ENCODE peak calls at places on chromosome 5, in nine cellular contexts. B, X, I, U, E, P, O, K and Y are unnamed samples.

GRCh38 chr5:152462021-152462721 is 57.1 kb upstream of the NMUR2 start:
- DNase-seq in B (no peak), X (no peak), I (no peak), U (no peak), E (no peak), P (no peak), O (no peak), K (no peak), Y (no peak)

GRCh38 chr5:92017786-92018185 is 634.7 kb upstream of the ARRDC3 start:
- DNase-seq in B (peak), X (peak), I (peak), U (peak), E (no peak), P (peak), O (no peak), K (peak), Y (peak)

GRCh38 chr5:121315786-121316185 is 535.9 kb upstream of the FTMT start:
- DNase-seq in B (no peak), X (no peak), I (no peak), U (no peak), E (no peak), P (no peak), O (no peak), K (no peak), Y (peak)

GRCh38 chr5:150560401-150561191 is 52.7 kb downstream of the NDST1 start:
- DNase-seq in B (peak), X (peak), I (peak), U (peak), E (peak), P (peak), O (peak), K (peak), Y (peak)

GRCh38 chr5:31366941-31367340 is 165.0 kb downstream of the DROSHA start:
- DNase-seq in B (peak), X (no peak), I (no peak), U (peak), E (no peak), P (no peak), O (no peak), K (no peak), Y (peak)

GRCh38 chr5:40485021-40485998 is 194.4 kb upstream of the PTGER4 start:
- DNase-seq in B (no peak), X (no peak), I (peak), U (no peak), E (no peak), P (no peak), O (no peak), K (no peak), Y (no peak)

GRCh38 chr5:135434591-135435466 is 12.3 kb downstream of the DCANP1 start:
- DNase-seq in B (no peak), X (peak), I (no peak), U (no peak), E (no peak), P (no peak), O (no peak), K (no peak), Y (no peak)

GRCh38 chr5:179794575-179794974 is 789 bp downstream of the LTC4S start:
- DNase-seq in B (no peak), X (no peak), I (no peak), U (no peak), E (no peak), P (no peak), O (no peak), K (no peak), Y (no peak)

GRCh38 chr5:146630467-146630866 is 114.5 kb upstream of the GPR151 start:
- DNase-seq in B (no peak), X (no peak), I (no peak), U (peak), E (no peak), P (no peak), O (no peak), K (no peak), Y (no peak)

GRCh38 chr5:142508027-142508426 is 177.9 kb downstream of the FGF1 start:
- DNase-seq in B (no peak), X (no peak), I (peak), U (no peak), E (no peak), P (no peak), O (no peak), K (no peak), Y (no peak)

GRCh38 chr5:68565427-68565826 is 349.9 kb downstream of the PIK3R1 start:
- DNase-seq in B (no peak), X (no peak), I (no peak), U (no peak), E (no peak), P (no peak), O (no peak), K (no peak), Y (no peak)

GRCh38 chr5:121748690-121749089 is 103.0 kb upstream of the FTMT start:
- DNase-seq in B (no peak), X (no peak), I (peak), U (no peak), E (no peak), P (no peak), O (no peak), K (no peak), Y (no peak)

GRCh38 chr5:37837101-37838032 is 2.5 kb downstream of the GDNF start:
- DNase-seq in B (peak), X (no peak), I (peak), U (peak), E (peak), P (peak), O (peak), K (peak), Y (peak)

GRCh38 chr5:37836173-37837100 is 3.4 kb downstream of the GDNF start:
- DNase-seq in B (peak), X (no peak), I (no peak), U (no peak), E (no peak), P (peak), O (no peak), K (no peak), Y (peak)

GRCh38 chr5:37839441-37840035 is 303 bp downstream of the GDNF start:
- DNase-seq in B (no peak), X (no peak), I (peak), U (peak), E (no peak), P (peak), O (peak), K (peak), Y (peak)

GRCh38 chr5:37838933-37839341 is 904 bp downstream of the GDNF start:
- DNase-seq in B (peak), X (no peak), I (peak), U (no peak), E (no peak), P (no peak), O (no peak), K (no peak), Y (no peak)

GRCh38 chr5:37838152-37838932 is 1.5 kb downstream of the GDNF start:
- DNase-seq in B (peak), X (no peak), I (peak), U (no peak), E (no peak), P (no peak), O (no peak), K (no peak), Y (peak)
- TF ChIP-seq CTCF in B (no peak), X (peak), I (no peak), U (peak), E (no peak), P (peak), O (no peak), K (peak), Y (no peak)

DNA sequence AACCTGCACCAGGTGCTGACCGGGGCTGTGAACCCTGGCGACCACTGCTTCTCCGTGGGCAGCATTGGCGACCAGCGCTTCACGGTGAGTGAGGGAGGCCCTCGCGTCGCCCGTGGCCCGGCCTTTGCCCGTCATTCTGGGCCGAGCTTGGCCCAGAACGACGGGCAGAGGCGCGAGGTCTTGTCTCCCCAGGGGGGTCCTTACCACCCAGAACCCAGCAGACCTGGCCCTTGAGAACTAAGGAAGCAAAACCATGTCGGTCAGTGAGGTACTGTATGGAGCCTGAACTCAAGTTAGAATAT is 637 bp downstream of the DMXL1 start:
- DNase-seq in B (no peak), X (no peak), I (no peak), U (no peak), E (no peak), P (peak), O (peak), K (no peak), Y (no peak)
- H3K4me3 ChIP-seq in B (peak), X (peak), I (peak), U (peak), E (peak), P (peak), O (peak), K (peak), Y (peak)

DNA sequence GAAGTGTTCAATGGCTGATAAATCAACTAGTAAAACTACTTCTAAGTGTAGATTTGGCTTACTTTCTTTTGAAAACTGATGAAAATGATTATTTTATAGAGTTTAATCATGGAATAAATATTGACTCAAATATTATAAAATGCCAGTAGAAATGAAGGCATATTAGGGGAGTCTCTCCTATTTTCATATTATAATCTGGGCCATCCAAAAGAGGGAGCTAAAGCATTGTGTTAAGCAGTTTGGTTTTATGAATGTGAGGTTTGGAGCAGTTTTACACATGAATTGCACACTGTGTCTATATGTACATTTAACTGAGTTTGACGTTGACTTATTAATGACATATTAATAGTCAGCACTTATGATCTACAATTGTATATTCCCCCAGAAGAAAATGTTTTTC is 17.4 kb downstream of the CDH9 start:
- DNase-seq in B (peak), X (no peak), I (peak), U (peak), E (no peak), P (peak), O (no peak), K (no peak), Y (peak)
- TF ChIP-seq CTCF in B (peak), X (no peak), I (peak), U (peak), E (no peak), P (peak), O (no peak), K (peak), Y (no peak)

DNA sequence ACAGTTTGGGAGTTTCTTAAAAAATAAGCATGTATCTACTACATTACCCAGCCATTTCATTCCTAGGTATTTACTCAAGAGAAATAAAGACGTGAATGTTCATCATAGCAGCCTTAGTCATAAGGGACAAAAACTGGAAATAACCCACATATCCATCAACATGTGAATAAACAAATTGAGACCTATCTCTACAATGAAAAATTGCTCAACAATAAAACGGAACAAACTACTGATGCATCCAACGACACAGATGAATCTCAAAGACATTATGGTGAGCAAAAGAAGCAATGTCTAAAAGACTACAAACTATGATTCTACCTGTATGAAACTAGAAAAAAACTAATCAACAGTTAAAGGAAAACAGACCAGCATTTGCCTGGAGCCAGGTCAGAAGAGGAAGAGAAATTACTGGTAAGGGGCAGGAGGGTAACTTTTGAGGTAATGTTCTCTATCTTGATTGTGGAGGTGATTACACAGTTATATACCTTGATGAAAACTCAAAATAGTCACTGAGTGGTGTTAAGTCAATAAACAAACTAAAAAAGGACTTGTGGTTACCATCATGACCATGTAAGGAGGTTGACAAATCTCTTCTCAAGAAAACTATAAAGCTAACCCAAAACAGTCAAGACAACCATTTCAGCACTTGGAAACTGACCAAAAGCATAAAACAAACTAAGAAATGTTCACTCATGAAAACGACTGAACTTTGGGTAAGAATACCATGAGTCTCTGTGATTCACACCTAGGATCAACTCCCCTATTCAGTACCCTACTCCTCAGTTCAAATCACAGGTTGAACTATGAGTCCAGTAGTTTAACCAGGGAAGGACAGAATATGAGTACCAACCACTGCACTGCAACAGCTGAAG is 10.4 kb downstream of the UIMC1 start:
- DNase-seq in B (peak), X (peak), I (no peak), U (peak), E (no peak), P (peak), O (no peak), K (peak), Y (peak)
- H3K4me3 ChIP-seq in B (no peak), X (no peak), I (no peak), U (no peak), E (no peak), P (no peak), O (no peak), K (no peak), Y (no peak)

DNA sequence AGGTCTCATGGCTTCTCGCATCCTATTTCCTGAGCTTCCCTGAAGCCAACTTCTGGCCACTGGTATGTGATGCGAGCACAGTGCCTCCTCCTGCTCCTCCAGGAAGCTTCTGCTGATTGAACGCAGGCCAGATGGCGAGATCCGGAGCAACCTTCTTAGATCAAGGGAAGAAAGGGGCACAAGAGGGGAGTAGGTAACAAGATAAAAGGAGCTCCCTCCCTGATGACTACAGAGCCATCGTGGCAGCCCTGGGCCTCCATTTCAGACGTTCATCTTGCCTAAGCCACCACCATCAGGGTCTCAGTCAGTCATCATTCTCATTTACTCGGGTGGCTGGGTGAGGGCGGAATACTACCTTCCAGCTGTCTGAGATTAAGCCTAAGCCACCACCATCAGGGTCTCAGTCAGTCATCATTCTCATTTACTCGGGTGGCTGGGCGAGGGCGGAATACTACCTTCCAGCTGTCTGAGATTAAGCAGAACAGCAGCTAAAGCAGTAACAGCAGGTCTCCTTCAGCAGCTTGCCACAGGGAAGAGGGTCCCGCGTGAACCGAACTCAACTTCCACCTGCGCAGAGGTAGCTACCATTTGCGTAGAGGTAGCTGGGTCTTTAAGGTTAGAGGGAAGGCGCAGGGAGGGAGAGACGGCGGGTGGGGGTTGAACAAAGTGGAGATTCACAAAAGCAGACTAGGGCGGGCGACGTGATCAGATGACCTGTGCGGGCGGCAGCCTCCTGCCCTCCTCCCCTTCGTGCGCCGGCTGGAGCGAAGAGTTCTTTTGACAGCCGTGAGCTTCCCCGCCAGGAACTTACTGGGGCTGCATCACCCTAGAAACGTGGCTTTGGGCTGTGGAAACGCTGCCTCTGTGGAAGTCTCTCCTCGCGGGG is 27.9 kb upstream of the MGAT1 start:
- DNase-seq in B (no peak), X (no peak), I (peak), U (peak), E (no peak), P (peak), O (no peak), K (no peak), Y (peak)
- TF ChIP-seq CTCF in B (no peak), X (no peak), I (no peak), U (no peak), E (no peak), P (no peak), O (no peak), K (no peak), Y (no peak)

GRCh38 chr5:154221371-154221896 is 30.9 kb downstream of the GALNT10 start:
- DNase-seq in B (peak), X (peak), I (peak), U (peak), E (no peak), P (peak), O (no peak), K (peak), Y (peak)
- H3K4me3 ChIP-seq in B (no peak), X (no peak), I (no peak), U (no peak), E (no peak), P (no peak), O (no peak), K (no peak), Y (no peak)

GRCh38 chr5:139468421-139468931 is 2.3 kb upstream of the SMIM33 start:
- DNase-seq in B (no peak), X (no peak), I (no peak), U (no peak), E (no peak), P (no peak), O (no peak), K (no peak), Y (no peak)
- TF ChIP-seq CTCF in B (no peak), X (peak), I (no peak), U (no peak), E (no peak), P (peak), O (no peak), K (peak), Y (no peak)

DNA sequence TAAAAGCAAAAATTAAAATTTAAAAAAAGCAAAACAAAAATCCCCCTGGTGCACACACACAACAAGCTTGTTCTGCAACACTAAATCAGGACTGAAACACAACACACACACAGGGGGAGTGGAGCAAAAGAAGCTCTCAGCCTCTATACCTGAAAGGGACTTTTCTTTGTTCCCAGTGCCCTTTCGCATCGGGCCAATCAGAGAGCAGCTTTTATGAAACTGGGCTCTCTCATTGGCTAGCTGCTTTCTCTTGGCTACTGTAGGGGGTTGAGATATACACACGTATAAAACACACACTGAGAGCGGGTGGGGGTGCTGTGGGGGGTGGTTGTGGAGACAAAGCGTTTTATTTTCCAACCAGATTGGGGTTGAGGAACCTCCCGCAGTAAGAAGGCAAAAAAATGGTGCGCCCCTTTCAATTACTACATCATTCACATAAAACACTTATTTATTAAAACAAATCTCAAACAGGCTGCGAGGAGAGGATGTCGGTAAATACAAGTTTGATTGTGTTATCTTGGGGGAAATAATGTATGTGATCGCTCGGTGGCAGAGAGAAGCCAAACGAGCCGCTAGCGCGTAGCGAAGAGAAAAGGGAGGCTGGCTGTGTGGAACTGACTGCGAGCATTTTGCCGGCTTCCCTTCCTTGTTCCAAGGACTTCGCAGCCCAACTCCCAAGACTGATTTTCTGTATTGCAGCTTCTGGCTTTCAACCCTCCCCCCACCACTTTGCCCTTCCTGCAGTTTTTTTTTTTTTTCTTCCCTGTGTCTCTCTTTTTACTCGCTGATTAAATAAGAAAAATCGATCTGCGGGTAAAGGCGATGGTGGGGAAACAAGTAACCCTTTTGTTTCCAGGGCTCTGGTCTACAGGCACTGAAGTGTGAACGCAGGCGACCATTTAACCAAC is 2.5 kb upstream of the ZNF608 start:
- DNase-seq in B (peak), X (no peak), I (peak), U (peak), E (peak), P (peak), O (peak), K (peak), Y (peak)
- H3K4me3 ChIP-seq in B (peak), X (peak), I (peak), U (peak), E (peak), P (peak), O (peak), K (peak), Y (peak)

GRCh38 chr5:41707853-41708603 is 162.2 kb downstream of the OXCT1 start:
- DNase-seq in B (peak), X (peak), I (no peak), U (peak), E (no peak), P (peak), O (no peak), K (peak), Y (peak)
- TF ChIP-seq CTCF in B (peak), X (peak), I (peak), U (peak), E (no peak), P (peak), O (no peak), K (peak), Y (peak)

DNA sequence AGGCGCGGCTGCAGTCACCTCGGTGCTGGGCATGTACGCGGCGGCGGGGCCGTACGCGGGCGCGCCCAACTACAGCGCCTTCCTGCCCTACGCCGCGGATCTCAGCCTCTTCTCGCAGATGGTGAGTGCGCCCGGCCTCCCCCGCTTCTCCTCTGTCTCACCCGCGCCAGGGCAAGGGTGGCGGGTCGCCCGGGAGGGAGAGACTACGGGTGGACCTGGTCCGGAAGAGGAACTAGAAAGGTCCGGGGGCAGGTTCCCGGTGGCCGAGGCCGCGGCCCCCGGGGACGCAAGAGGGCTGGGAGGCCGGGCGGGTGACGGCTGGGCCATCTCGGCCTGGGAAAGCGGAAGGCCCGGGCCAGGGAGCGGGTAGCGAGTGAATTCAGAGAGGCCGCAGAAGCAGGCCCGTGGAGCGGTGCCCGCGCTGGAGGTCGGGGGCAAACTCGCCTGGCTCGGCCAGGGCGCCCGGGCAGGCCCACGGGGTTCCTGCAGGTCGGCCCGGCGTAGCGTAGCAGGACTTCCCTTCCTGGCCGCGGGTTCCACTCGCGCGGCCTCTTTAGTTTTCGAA is 711 bp downstream of the IRX1 start:
- DNase-seq in B (peak), X (no peak), I (peak), U (peak), E (no peak), P (no peak), O (no peak), K (no peak), Y (peak)
- H3K4me3 ChIP-seq in B (peak), X (no peak), I (no peak), U (peak), E (no peak), P (no peak), O (peak), K (peak), Y (peak)